ENCODE peak calls at places on chromosome 1, in ten cellular contexts. V is effector memory CD8-positive, alpha-beta T cell; G is KG1; U is HFF-Myc; P is putamen; E is endodermal cell; Y is T-helper 2 cell; Q is lower leg skin; F is HCEC 1CT; W is Calu3. Z is an unnamed sample.

GRCh38 chr1:118077331-118078055 is 107.5 kb downstream of the SPAG17 start:
- DNase-seq in P (no peak), G (no peak), E (peak; percentile 57), F (peak; percentile 10), V (no peak), Y (no peak), W (peak; percentile 24), Q (no peak), U (no peak), Z (no peak)

GRCh38 chr1:163085041-163085903 is 16.1 kb downstream of the RGS4 start:
- DNase-seq in P (no peak), G (no peak), W (no peak), Y (no peak), E (no peak), Q (no peak), F (peak; percentile 87), V (no peak), U (no peak), Z (no peak)

GRCh38 chr1:15681346-15682290 is 2.5 kb upstream of the PLEKHM2 start:
- DNase-seq in Q (peak; percentile 31), W (no peak), P (no peak), Y (no peak), G (no peak), F (no peak), E (peak; percentile 59), U (no peak), V (no peak), Z (no peak)

GRCh38 chr1:39620659-39621165 is 18.7 kb downstream of the HEYL start:
- DNase-seq in V (no peak), Y (no peak), E (no peak), G (no peak), P (no peak), F (no peak), U (no peak), Q (no peak), W (no peak), Z (no peak)

GRCh38 chr1:31699341-31699891 is 4.4 kb downstream of the COL16A1 start:
- DNase-seq in V (peak; percentile 26), E (no peak), W (no peak), U (no peak), F (no peak), G (no peak), P (no peak), Q (no peak), Y (no peak), Z (no peak)

GRCh38 chr1:242002528-242002927 is 3.6 kb upstream of the MAP1LC3C start:
- DNase-seq in P (no peak), Y (no peak), F (no peak), Q (no peak), V (no peak), W (no peak), E (no peak), G (no peak), U (no peak), Z (no peak)

GRCh38 chr1:248926401-248927182 is 20.6 kb downstream of the PGBD2 start:
- DNase-seq in P (no peak), V (no peak), G (no peak), W (no peak), Q (no peak), E (no peak), F (peak; percentile 57), U (no peak), Y (no peak), Z (no peak)

GRCh38 chr1:50473513-50473912 is 50.3 kb upstream of the DMRTA2 start:
- DNase-seq in Y (no peak), F (no peak), U (no peak), E (no peak), W (no peak), G (no peak), V (no peak), P (no peak), Q (no peak), Z (no peak)

GRCh38 chr1:24450857-24451397 is 35.3 kb downstream of the NIPAL3 start:
- DNase-seq in U (no peak), Y (no peak), P (no peak), V (no peak), E (no peak), F (no peak), W (no peak), Q (no peak), G (no peak), Z (no peak)

GRCh38 chr1:201631037-201631436 is 92.1 kb downstream of the NAV1 start:
- DNase-seq in F (no peak), V (no peak), W (no peak), E (no peak), G (no peak), U (no peak), Y (no peak), P (peak; percentile 67), Q (no peak), Z (no peak)

GRCh38 chr1:209882942-209883340 is 55.1 kb upstream of the SYT14 start:
- DNase-seq in V (no peak), P (no peak), E (no peak), Y (no peak), G (no peak), W (no peak), U (no peak), Q (no peak), F (no peak), Z (no peak)

GRCh38 chr1:25217015-25217414 is 15.3 kb downstream of the SYF2 start:
- DNase-seq in V (no peak), G (no peak), P (no peak), U (no peak), E (no peak), F (no peak), Q (no peak), Y (no peak), W (no peak), Z (no peak)

GRCh38 chr1:201741763-201742342 is 87.1 kb upstream of the IPO9 start:
- DNase-seq in G (no peak), V (no peak), W (no peak), Q (no peak), F (no peak), P (no peak), Y (no peak), E (no peak), U (no peak), Z (no peak)

GRCh38 chr1:38578444-38578951 is 281.1 kb downstream of the RRAGC start:
- DNase-seq in P (no peak), G (no peak), W (no peak), E (peak; percentile 81), V (no peak), Q (no peak), Y (no peak), F (no peak), U (no peak), Z (peak; percentile 60)

Z was measured in suprapubic skin.